ENCODE peak calls at places on chromosomes 13 and 19, in nine cellular contexts. One of them, this sample, is unnamed.
A peak's percentile ranks its signal among the peaks of the same experiment; 100 is the strongest.

GRCh38 chr13:47463726-47464125 is 537.3 kb downstream of the SUCLA2 start:
- DNase-seq in adrenal gland: no peak
- DNase-seq in K562: no peak
- DNase-seq in thyroid gland: no peak
- DNase-seq in esophagus squamous epithelium: no peak
- DNase-seq in stomach: no peak
- DNase-seq in breast epithelium: no peak
- DNase-seq in IMR-90: peak; percentile 69
- DNase-seq in Peyer's patch: no peak
- DNase-seq in this sample: no peak

GRCh38 chr19:50962245-50962644 is 7.1 kb downstream of the KLK6 start:
- DNase-seq in thyroid gland: no peak
- DNase-seq in IMR-90: no peak
- DNase-seq in Peyer's patch: no peak
- DNase-seq in stomach: no peak
- DNase-seq in K562: no peak
- DNase-seq in adrenal gland: no peak
- DNase-seq in esophagus squamous epithelium: no peak
- DNase-seq in breast epithelium: no peak
- DNase-seq in this sample: no peak

GRCh38 chr19:46065486-46065885 is 24.7 kb upstream of the IGFL4 start:
- DNase-seq in K562: no peak
- DNase-seq in stomach: no peak
- DNase-seq in IMR-90: no peak
- DNase-seq in breast epithelium: peak; percentile 57
- DNase-seq in adrenal gland: peak; percentile 52
- DNase-seq in Peyer's patch: no peak
- DNase-seq in esophagus squamous epithelium: no peak
- DNase-seq in thyroid gland: no peak
- DNase-seq in this sample: no peak

GRCh38 chr13:101417043-101417406 is 717 bp upstream of the NALCN start:
- DNase-seq in IMR-90: peak; percentile 84
- DNase-seq in esophagus squamous epithelium: no peak
- DNase-seq in breast epithelium: no peak
- DNase-seq in stomach: no peak
- DNase-seq in K562: no peak
- DNase-seq in adrenal gland: no peak
- DNase-seq in thyroid gland: no peak
- DNase-seq in Peyer's patch: no peak
- DNase-seq in this sample: no peak

GRCh38 chr19:58157045-58157728 is 6.6 kb upstream of the ZNF329 start:
- DNase-seq in IMR-90: no peak
- DNase-seq in Peyer's patch: no peak
- DNase-seq in K562: peak; percentile 7
- DNase-seq in thyroid gland: no peak
- DNase-seq in adrenal gland: no peak
- DNase-seq in esophagus squamous epithelium: no peak
- DNase-seq in breast epithelium: no peak
- DNase-seq in stomach: no peak
- DNase-seq in this sample: peak; percentile 62

GRCh38 chr13:68304287-68304893 is 1074.3 kb upstream of the PCDH9 start:
- DNase-seq in Peyer's patch: no peak
- DNase-seq in stomach: no peak
- DNase-seq in IMR-90: no peak
- DNase-seq in thyroid gland: no peak
- DNase-seq in esophagus squamous epithelium: no peak
- DNase-seq in adrenal gland: no peak
- DNase-seq in breast epithelium: no peak
- DNase-seq in K562: peak; percentile 11
- DNase-seq in this sample: no peak

GRCh38 chr19:1384085-1384462 is 367 bp downstream of the NDUFS7 start:
- DNase-seq in Peyer's patch: no peak
- DNase-seq in K562: no peak
- DNase-seq in stomach: no peak
- DNase-seq in breast epithelium: no peak
- DNase-seq in adrenal gland: no peak
- DNase-seq in IMR-90: no peak
- DNase-seq in thyroid gland: no peak
- DNase-seq in esophagus squamous epithelium: no peak
- DNase-seq in this sample: no peak

GRCh38 chr19:40530091-40530901 is 46.4 kb upstream of the SHKBP1 start:
- DNase-seq in Peyer's patch: no peak
- DNase-seq in adrenal gland: no peak
- DNase-seq in thyroid gland: peak; percentile 23
- DNase-seq in stomach: no peak
- DNase-seq in K562: peak; percentile 73
- DNase-seq in esophagus squamous epithelium: no peak
- DNase-seq in breast epithelium: no peak
- DNase-seq in IMR-90: no peak
- DNase-seq in this sample: no peak

GRCh38 chr19:45790942-45791341 is 1.7 kb downstream of the DMWD start:
- DNase-seq in stomach: no peak
- DNase-seq in thyroid gland: no peak
- DNase-seq in esophagus squamous epithelium: no peak
- DNase-seq in adrenal gland: no peak
- DNase-seq in Peyer's patch: peak; percentile 54
- DNase-seq in IMR-90: no peak
- DNase-seq in breast epithelium: no peak
- DNase-seq in K562: no peak
- DNase-seq in this sample: no peak

GRCh38 chr13:73168226-73168992 is 109.6 kb downstream of the KLF5 start:
- DNase-seq in adrenal gland: no peak
- DNase-seq in breast epithelium: no peak
- DNase-seq in esophagus squamous epithelium: no peak
- DNase-seq in Peyer's patch: no peak
- DNase-seq in K562: no peak
- DNase-seq in stomach: no peak
- DNase-seq in thyroid gland: no peak
- DNase-seq in IMR-90: peak; percentile 45
- DNase-seq in this sample: no peak

GRCh38 chr13:113582841-113583631 is 1.5 kb upstream of the TFDP1 start:
- DNase-seq in K562: no peak
- DNase-seq in Peyer's patch: no peak
- DNase-seq in adrenal gland: no peak
- DNase-seq in stomach: peak; percentile 22
- DNase-seq in IMR-90: no peak
- DNase-seq in breast epithelium: peak; percentile 24
- DNase-seq in esophagus squamous epithelium: no peak
- DNase-seq in thyroid gland: no peak
- DNase-seq in this sample: no peak

GRCh38 chr19:3907626-3908265 is 25.1 kb upstream of the NMRK2 start:
- DNase-seq in IMR-90: no peak
- DNase-seq in stomach: no peak
- DNase-seq in thyroid gland: no peak
- DNase-seq in esophagus squamous epithelium: no peak
- DNase-seq in Peyer's patch: no peak
- DNase-seq in K562: peak; percentile 32
- DNase-seq in breast epithelium: no peak
- DNase-seq in adrenal gland: no peak
- DNase-seq in this sample: no peak

GRCh38 chr13:37295046-37295445 is 189.6 kb upstream of the CSNK1A1L start:
- DNase-seq in esophagus squamous epithelium: no peak
- DNase-seq in adrenal gland: no peak
- DNase-seq in breast epithelium: no peak
- DNase-seq in IMR-90: no peak
- DNase-seq in Peyer's patch: no peak
- DNase-seq in stomach: peak; percentile 70
- DNase-seq in K562: no peak
- DNase-seq in thyroid gland: peak; percentile 11
- DNase-seq in this sample: no peak

GRCh38 chr13:96003304-96003703 is 49.9 kb downstream of the UGGT2 start:
- DNase-seq in thyroid gland: no peak
- DNase-seq in breast epithelium: no peak
- DNase-seq in Peyer's patch: no peak
- DNase-seq in K562: no peak
- DNase-seq in stomach: no peak
- DNase-seq in IMR-90: no peak
- DNase-seq in adrenal gland: no peak
- DNase-seq in esophagus squamous epithelium: no peak
- DNase-seq in this sample: no peak

DNA sequence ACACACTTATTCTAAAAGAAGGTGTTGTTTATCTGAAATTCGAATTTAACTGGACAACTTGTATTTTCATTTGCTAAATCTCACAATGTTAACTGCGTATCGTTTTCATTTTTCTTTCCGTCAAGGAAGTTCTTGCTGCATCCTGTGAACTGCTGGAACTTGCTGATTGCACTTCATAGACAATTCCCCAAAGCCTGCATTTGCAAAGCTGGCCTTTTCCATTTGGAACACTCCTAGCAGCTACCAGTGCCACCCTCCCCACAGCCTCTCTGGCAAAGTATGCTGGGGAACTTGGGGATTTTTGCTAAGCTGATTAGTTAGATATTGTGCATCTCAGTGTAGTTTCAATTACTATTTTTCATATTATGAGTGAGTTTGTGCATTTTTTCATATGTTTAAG is 20.4 kb upstream of the ARGLU1 start:
- DNase-seq in Peyer's patch: no peak
- DNase-seq in esophagus squamous epithelium: no peak
- DNase-seq in thyroid gland: no peak
- DNase-seq in adrenal gland: no peak
- DNase-seq in breast epithelium: no peak
- DNase-seq in stomach: no peak
- DNase-seq in IMR-90: no peak
- DNase-seq in K562: no peak
- DNase-seq in this sample: no peak
- TF ChIP-seq POLR2A in Peyer's patch: no peak
- TF ChIP-seq POLR2A in esophagus squamous epithelium: no peak
- TF ChIP-seq POLR2A in thyroid gland: no peak
- TF ChIP-seq POLR2A in adrenal gland: no peak
- TF ChIP-seq POLR2A in breast epithelium: no peak
- TF ChIP-seq POLR2A in stomach: no peak
- TF ChIP-seq POLR2A in IMR-90: no peak
- TF ChIP-seq POLR2A in K562: no peak
- TF ChIP-seq POLR2A in this sample: no peak

GRCh38 chr13:27211771-27212364 is 39.5 kb upstream of the RPL21 start:
- DNase-seq in adrenal gland: peak; percentile 40
- DNase-seq in esophagus squamous epithelium: no peak
- DNase-seq in thyroid gland: no peak
- DNase-seq in Peyer's patch: no peak
- DNase-seq in IMR-90: peak; percentile 86
- DNase-seq in breast epithelium: no peak
- DNase-seq in K562: no peak
- DNase-seq in stomach: no peak
- DNase-seq in this sample: no peak
- H3K4me3 ChIP-seq in adrenal gland: no peak overlapping the region
- H3K4me3 ChIP-seq in esophagus squamous epithelium: no peak overlapping the region
- H3K4me3 ChIP-seq in thyroid gland: no peak overlapping the region
- H3K4me3 ChIP-seq in Peyer's patch: no peak overlapping the region
- H3K4me3 ChIP-seq in IMR-90: no peak overlapping the region
- H3K4me3 ChIP-seq in breast epithelium: no peak overlapping the region
- H3K4me3 ChIP-seq in K562: no peak overlapping the region
- H3K4me3 ChIP-seq in stomach: no peak overlapping the region
- H3K4me3 ChIP-seq in this sample: no peak overlapping the region

GRCh38 chr19:44499962-44500949 is at the start of gene ZNF180:
- DNase-seq in thyroid gland: peak; percentile 95
- DNase-seq in IMR-90: peak; percentile 90
- DNase-seq in Peyer's patch: peak; percentile 97
- DNase-seq in breast epithelium: peak; percentile 96
- DNase-seq in adrenal gland: peak; percentile 93
- DNase-seq in stomach: peak; percentile 95
- DNase-seq in esophagus squamous epithelium: peak; percentile 58
- DNase-seq in K562: peak; percentile 98
- DNase-seq in this sample: peak; percentile 98
- TF ChIP-seq CTCF in thyroid gland: peak; percentile 72
- TF ChIP-seq CTCF in IMR-90: peak; percentile 33
- TF ChIP-seq CTCF in Peyer's patch: peak; percentile 61
- TF ChIP-seq CTCF in breast epithelium: peak; percentile 79
- TF ChIP-seq CTCF in adrenal gland: peak; percentile 74
- TF ChIP-seq CTCF in stomach: peak; percentile 69
- TF ChIP-seq CTCF in esophagus squamous epithelium: peak; percentile 70
- TF ChIP-seq CTCF in K562: peak; percentile 53
- TF ChIP-seq CTCF in this sample: no peak

DNA sequence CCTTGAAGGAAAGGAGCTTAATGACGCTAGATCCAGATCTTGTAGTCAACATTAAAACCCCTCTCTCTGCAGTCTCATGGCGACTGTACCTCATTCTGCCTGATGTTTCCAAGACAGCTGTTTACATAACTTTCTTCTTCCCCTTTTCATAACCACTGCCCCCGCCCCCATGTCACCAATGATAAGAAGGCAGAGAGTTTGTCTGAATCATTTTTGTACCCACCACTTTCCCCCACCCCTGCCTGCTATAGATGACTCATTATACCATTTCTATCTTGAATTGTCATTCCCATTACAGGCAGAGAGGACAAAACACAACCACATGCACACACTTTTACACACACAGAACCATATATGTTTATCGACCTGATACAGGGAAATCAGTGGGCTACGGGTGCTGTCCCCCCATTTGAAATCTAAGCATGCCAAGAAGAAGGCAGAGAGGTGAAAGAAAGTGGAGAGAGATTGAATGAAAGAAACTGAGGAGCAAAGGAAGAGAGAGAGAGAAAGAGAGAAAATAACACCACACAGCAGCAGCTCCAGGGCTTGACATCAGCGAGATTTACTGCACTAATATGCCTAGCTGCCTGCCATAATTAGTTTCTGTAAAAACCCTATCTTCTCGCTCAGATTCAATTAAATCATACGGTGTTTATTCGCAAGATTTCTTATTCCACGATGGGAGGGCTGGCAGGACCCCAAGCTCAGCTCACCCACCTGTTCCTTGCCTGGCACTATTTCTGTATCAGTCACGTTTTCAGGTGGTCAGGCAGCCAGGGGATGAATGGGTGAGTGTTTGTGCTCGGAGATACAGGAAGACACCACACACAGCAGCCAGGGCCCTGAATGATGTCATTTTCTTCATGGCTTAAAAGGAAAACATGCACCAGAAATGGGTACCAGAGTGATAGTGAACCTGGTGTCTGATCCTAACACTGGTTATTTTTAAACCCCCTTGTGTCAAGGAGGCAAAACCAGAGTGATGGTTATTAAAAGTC is 114.3 kb upstream of the SERP2 start:
- DNase-seq in Peyer's patch: peak; percentile 87
- DNase-seq in breast epithelium: no peak
- DNase-seq in adrenal gland: peak; percentile 67
- DNase-seq in stomach: peak; percentile 41
- DNase-seq in IMR-90: peak; percentile 66
- DNase-seq in thyroid gland: no peak
- DNase-seq in K562: peak; percentile 70
- DNase-seq in esophagus squamous epithelium: no peak
- DNase-seq in this sample: peak; percentile 41
- TF ChIP-seq POLR2A in Peyer's patch: no peak
- TF ChIP-seq POLR2A in breast epithelium: no peak
- TF ChIP-seq POLR2A in adrenal gland: no peak
- TF ChIP-seq POLR2A in stomach: no peak
- TF ChIP-seq POLR2A in IMR-90: no peak
- TF ChIP-seq POLR2A in thyroid gland: no peak
- TF ChIP-seq POLR2A in K562: no peak
- TF ChIP-seq POLR2A in esophagus squamous epithelium: no peak
- TF ChIP-seq POLR2A in this sample: no peak

GRCh38 chr13:74219571-74219970 is 85.4 kb upstream of the KLF12 start:
- DNase-seq in IMR-90: peak; percentile 44
- DNase-seq in stomach: no peak
- DNase-seq in thyroid gland: no peak
- DNase-seq in adrenal gland: no peak
- DNase-seq in esophagus squamous epithelium: no peak
- DNase-seq in breast epithelium: no peak
- DNase-seq in K562: no peak
- DNase-seq in Peyer's patch: no peak
- DNase-seq in this sample: no peak
- H3K4me3 ChIP-seq in IMR-90: no peak overlapping the region
- H3K4me3 ChIP-seq in stomach: no peak overlapping the region
- H3K4me3 ChIP-seq in thyroid gland: no peak overlapping the region
- H3K4me3 ChIP-seq in adrenal gland: no peak overlapping the region
- H3K4me3 ChIP-seq in esophagus squamous epithelium: no peak overlapping the region
- H3K4me3 ChIP-seq in breast epithelium: no peak overlapping the region
- H3K4me3 ChIP-seq in K562: no peak overlapping the region
- H3K4me3 ChIP-seq in Peyer's patch: no peak overlapping the region
- H3K4me3 ChIP-seq in this sample: no peak overlapping the region